ENCODE peak calls at places on chromosomes 1 and 21, in five cellular contexts. One of them, this sample, is unnamed.

GRCh38 chr1:113140588-113141446 is 67.8 kb downstream of the LRIG2 start:
- DNase-seq in HuH-7: peak; percentile 59
- DNase-seq in activated naive CD8-positive, alpha-beta T cell treated with anti-CD3 and anti-CD28 coated beads, Interleukin-2, amount 50 U/mL, for 24 hours: peak; percentile 54
- DNase-seq in tibial nerve: peak; percentile 45
- DNase-seq in RWPE1: peak; percentile 75
- DNase-seq in this sample: peak; percentile 69

GRCh38 chr1:109547412-109548320 is 749 bp upstream of the GNAI3 start:
- DNase-seq in activated naive CD8-positive, alpha-beta T cell treated with anti-CD3 and anti-CD28 coated beads, Interleukin-2, amount 50 U/mL, for 24 hours: peak; percentile 35
- DNase-seq in RWPE1: no peak
- DNase-seq in HuH-7: no peak
- DNase-seq in tibial nerve: no peak
- DNase-seq in this sample: no peak

GRCh38 chr21:41713495-41714281 is 53.2 kb downstream of the RIPK4 start:
- DNase-seq in activated naive CD8-positive, alpha-beta T cell treated with anti-CD3 and anti-CD28 coated beads, Interleukin-2, amount 50 U/mL, for 24 hours: no peak
- DNase-seq in RWPE1: no peak
- DNase-seq in HuH-7: no peak
- DNase-seq in tibial nerve: no peak
- DNase-seq in this sample: no peak

GRCh38 chr1:85200870-85201339 is at the start of gene SYDE2:
- DNase-seq in tibial nerve: peak; percentile 15
- DNase-seq in RWPE1: peak; percentile 66
- DNase-seq in HuH-7: peak; percentile 84
- DNase-seq in activated naive CD8-positive, alpha-beta T cell treated with anti-CD3 and anti-CD28 coated beads, Interleukin-2, amount 50 U/mL, for 24 hours: peak; percentile 61
- DNase-seq in this sample: peak; percentile 95

GRCh38 chr1:33259879-33260278 is 3.6 kb downstream of the ZNF362 start:
- DNase-seq in tibial nerve: no peak
- DNase-seq in activated naive CD8-positive, alpha-beta T cell treated with anti-CD3 and anti-CD28 coated beads, Interleukin-2, amount 50 U/mL, for 24 hours: no peak
- DNase-seq in RWPE1: no peak
- DNase-seq in HuH-7: no peak
- DNase-seq in this sample: no peak

GRCh38 chr21:42056996-42057689 is 14.0 kb upstream of the UMODL1 start:
- DNase-seq in RWPE1: peak; percentile 48
- DNase-seq in activated naive CD8-positive, alpha-beta T cell treated with anti-CD3 and anti-CD28 coated beads, Interleukin-2, amount 50 U/mL, for 24 hours: no peak
- DNase-seq in HuH-7: peak; percentile 36
- DNase-seq in tibial nerve: no peak
- DNase-seq in this sample: no peak

GRCh38 chr1:75174031-75174760 is 40.0 kb downstream of the LHX8 start:
- DNase-seq in tibial nerve: no peak
- DNase-seq in HuH-7: no peak
- DNase-seq in RWPE1: no peak
- DNase-seq in activated naive CD8-positive, alpha-beta T cell treated with anti-CD3 and anti-CD28 coated beads, Interleukin-2, amount 50 U/mL, for 24 hours: no peak
- DNase-seq in this sample: no peak

GRCh38 chr1:208272713-208273112 is 28.5 kb upstream of the PLXNA2 start:
- DNase-seq in HuH-7: no peak
- DNase-seq in RWPE1: no peak
- DNase-seq in activated naive CD8-positive, alpha-beta T cell treated with anti-CD3 and anti-CD28 coated beads, Interleukin-2, amount 50 U/mL, for 24 hours: no peak
- DNase-seq in tibial nerve: no peak
- DNase-seq in this sample: no peak

GRCh38 chr1:54710841-54711240 is 4.8 kb upstream of the TTC4 start:
- DNase-seq in RWPE1: no peak
- DNase-seq in HuH-7: no peak
- DNase-seq in tibial nerve: no peak
- DNase-seq in activated naive CD8-positive, alpha-beta T cell treated with anti-CD3 and anti-CD28 coated beads, Interleukin-2, amount 50 U/mL, for 24 hours: no peak
- DNase-seq in this sample: no peak

GRCh38 chr1:189609206-189609605 is 868.5 kb downstream of the BRINP3 start:
- DNase-seq in RWPE1: no peak
- DNase-seq in activated naive CD8-positive, alpha-beta T cell treated with anti-CD3 and anti-CD28 coated beads, Interleukin-2, amount 50 U/mL, for 24 hours: no peak
- DNase-seq in tibial nerve: no peak
- DNase-seq in HuH-7: no peak
- DNase-seq in this sample: no peak

This sample was measured in K562.